ENCODE peak calls at places on chromosomes 4 and X, in four cellular contexts. One of them, this sample, is unnamed.

GRCh38 chr4:94349193-94349592 is 6.6 kb upstream of the HPGDS start:
- DNase-seq in MM.1S: no peak
- DNase-seq in AG20443: no peak
- DNase-seq in LoVo: no peak
- DNase-seq in this sample: no peak

GRCh38 chrX:34653811-34654210 is 3.3 kb downstream of the TMEM47 start:
- DNase-seq in MM.1S: no peak
- DNase-seq in AG20443: no peak
- DNase-seq in LoVo: no peak
- DNase-seq in this sample: no peak

GRCh38 chr4:113169368-113169767 is 119.9 kb downstream of the ANK2 start:
- DNase-seq in MM.1S: no peak
- DNase-seq in AG20443: no peak
- DNase-seq in LoVo: no peak
- DNase-seq in this sample: no peak

GRCh38 chr4:57945298-57945697 is 835.1 kb upstream of the IGFBP7 start:
- DNase-seq in MM.1S: no peak
- DNase-seq in AG20443: no peak
- DNase-seq in LoVo: no peak
- DNase-seq in this sample: no peak

GRCh38 chr4:56681158-56681848 is at the start of gene HOPX:
- DNase-seq in MM.1S: peak; percentile 70
- DNase-seq in AG20443: no peak
- DNase-seq in LoVo: no peak
- DNase-seq in this sample: no peak

GRCh38 chrX:110418220-110418856 is 59.7 kb downstream of the RTL9 start:
- DNase-seq in MM.1S: peak; percentile 19
- DNase-seq in AG20443: peak; percentile 58
- DNase-seq in LoVo: no peak
- DNase-seq in this sample: peak; percentile 33

GRCh38 chr4:100913685-100914084 is 395.9 kb upstream of the EMCN start:
- DNase-seq in MM.1S: no peak
- DNase-seq in AG20443: no peak
- DNase-seq in LoVo: no peak
- DNase-seq in this sample: no peak

GRCh38 chr4:75630174-75630931 is at the start of gene CDKL2:
- DNase-seq in MM.1S: peak; percentile 83
- DNase-seq in AG20443: peak; percentile 83
- DNase-seq in LoVo: peak; percentile 80
- DNase-seq in this sample: peak; percentile 81

GRCh38 chr4:105059337-105059736 is 87.3 kb upstream of the TET2 start:
- DNase-seq in MM.1S: no peak
- DNase-seq in AG20443: no peak
- DNase-seq in LoVo: no peak
- DNase-seq in this sample: no peak

GRCh38 chr4:78379991-78380739 is 171.4 kb upstream of the ANXA3 start:
- DNase-seq in MM.1S: no peak
- DNase-seq in AG20443: peak; percentile 70
- DNase-seq in LoVo: peak; percentile 25
- DNase-seq in this sample: no peak

GRCh38 chr4:74206088-74206826 is 48.3 kb downstream of the MTHFD2L start:
- DNase-seq in MM.1S: peak; percentile 67
- DNase-seq in AG20443: peak; percentile 54
- DNase-seq in LoVo: no peak
- DNase-seq in this sample: peak; percentile 40

GRCh38 chrX:48940404-48940955 is 16.9 kb downstream of the OTUD5 start:
- DNase-seq in MM.1S: peak; percentile 68
- DNase-seq in AG20443: no peak
- DNase-seq in LoVo: no peak
- DNase-seq in this sample: no peak

GRCh38 chrX:40108084-40108958 is 10.6 kb upstream of the BCOR start:
- DNase-seq in MM.1S: no peak
- DNase-seq in AG20443: peak; percentile 28
- DNase-seq in LoVo: peak; percentile 49
- DNase-seq in this sample: no peak